ENCODE peak calls at places on chromosomes 11 and 22, in nine cellular contexts. One of them, this sample, is unnamed. For H3K4me1, the result is how much of the 10 kb centered on the place peaks cover.

GRCh38 chr11:45042560-45042959 is 91.9 kb upstream of the TP53I11 start:
- DNase-seq in transverse colon: no peak
- DNase-seq in sigmoid colon: no peak
- DNase-seq in K562: no peak
- DNase-seq in stomach: no peak
- DNase-seq in ovary: no peak
- DNase-seq in A549: peak
- DNase-seq in HepG2: no peak
- DNase-seq in suprapubic skin: no peak
- DNase-seq in this sample: peak

GRCh38 chr11:75107187-75107586 is 10.5 kb upstream of the OR2AT4 start:
- DNase-seq in transverse colon: no peak
- DNase-seq in sigmoid colon: no peak
- DNase-seq in K562: no peak
- DNase-seq in stomach: no peak
- DNase-seq in ovary: no peak
- DNase-seq in A549: no peak
- DNase-seq in HepG2: no peak
- DNase-seq in suprapubic skin: no peak
- DNase-seq in this sample: no peak

GRCh38 chr11:57434640-57435546 is 8.0 kb upstream of the SLC43A3 start:
- DNase-seq in transverse colon: no peak
- DNase-seq in sigmoid colon: no peak
- DNase-seq in K562: no peak
- DNase-seq in stomach: no peak
- DNase-seq in ovary: no peak
- DNase-seq in A549: peak
- DNase-seq in HepG2: peak
- DNase-seq in suprapubic skin: no peak
- DNase-seq in this sample: no peak

GRCh38 chr11:15783619-15784018 is 572.7 kb downstream of the SOX6 start:
- DNase-seq in transverse colon: no peak
- DNase-seq in sigmoid colon: no peak
- DNase-seq in K562: no peak
- DNase-seq in stomach: no peak
- DNase-seq in ovary: no peak
- DNase-seq in A549: no peak
- DNase-seq in HepG2: no peak
- DNase-seq in suprapubic skin: no peak
- DNase-seq in this sample: no peak

GRCh38 chr11:13271060-13271693 is 6.4 kb upstream of the BMAL1 start:
- DNase-seq in transverse colon: peak
- DNase-seq in sigmoid colon: no peak
- DNase-seq in K562: no peak
- DNase-seq in stomach: no peak
- DNase-seq in ovary: no peak
- DNase-seq in A549: no peak
- DNase-seq in HepG2: no peak
- DNase-seq in suprapubic skin: no peak
- DNase-seq in this sample: no peak

GRCh38 chr11:84549221-84549620 is 1077.9 kb downstream of the DLG2 start:
- DNase-seq in transverse colon: no peak
- DNase-seq in sigmoid colon: no peak
- DNase-seq in K562: no peak
- DNase-seq in stomach: no peak
- DNase-seq in ovary: no peak
- DNase-seq in A549: no peak
- DNase-seq in HepG2: no peak
- DNase-seq in suprapubic skin: no peak
- DNase-seq in this sample: no peak

GRCh38 chr11:124920870-124921609 is 2.0 kb downstream of the HEPN1 start:
- DNase-seq in transverse colon: peak
- DNase-seq in sigmoid colon: peak
- DNase-seq in K562: no peak
- DNase-seq in stomach: peak
- DNase-seq in ovary: peak
- DNase-seq in A549: peak
- DNase-seq in HepG2: no peak
- DNase-seq in suprapubic skin: peak
- DNase-seq in this sample: peak

GRCh38 chr11:7668464-7668863 is 4.8 kb downstream of the CYB5R2 start:
- DNase-seq in transverse colon: no peak
- DNase-seq in sigmoid colon: no peak
- DNase-seq in K562: no peak
- DNase-seq in stomach: no peak
- DNase-seq in ovary: no peak
- DNase-seq in A549: no peak
- DNase-seq in HepG2: no peak
- DNase-seq in suprapubic skin: no peak
- DNase-seq in this sample: no peak

GRCh38 chr22:42881982-42882656 is 25.0 kb upstream of the ARFGAP3 start:
- DNase-seq in transverse colon: peak
- DNase-seq in sigmoid colon: no peak
- DNase-seq in K562: no peak
- DNase-seq in stomach: peak
- DNase-seq in ovary: no peak
- DNase-seq in A549: no peak
- DNase-seq in HepG2: no peak
- DNase-seq in suprapubic skin: no peak
- DNase-seq in this sample: no peak

GRCh38 chr22:17359501-17359900 is 9.8 kb upstream of the CECR2 start:
- DNase-seq in transverse colon: no peak
- DNase-seq in sigmoid colon: no peak
- DNase-seq in K562: peak
- DNase-seq in stomach: no peak
- DNase-seq in ovary: no peak
- DNase-seq in A549: no peak
- DNase-seq in HepG2: no peak
- DNase-seq in suprapubic skin: no peak
- DNase-seq in this sample: no peak

GRCh38 chr11:108913204-108913603 is 248.3 kb downstream of the DDX10 start:
- DNase-seq in transverse colon: no peak
- DNase-seq in sigmoid colon: no peak
- DNase-seq in K562: no peak
- DNase-seq in stomach: no peak
- DNase-seq in ovary: no peak
- DNase-seq in A549: no peak
- DNase-seq in HepG2: no peak
- DNase-seq in suprapubic skin: no peak
- DNase-seq in this sample: no peak

GRCh38 chr22:35450824-35451541 is 51.0 kb downstream of the MCM5 start:
- DNase-seq in transverse colon: no peak
- DNase-seq in sigmoid colon: no peak
- DNase-seq in K562: no peak
- DNase-seq in stomach: no peak
- DNase-seq in ovary: no peak
- DNase-seq in A549: no peak
- DNase-seq in HepG2: no peak
- DNase-seq in suprapubic skin: no peak
- DNase-seq in this sample: no peak
- H3K4me3 ChIP-seq in transverse colon: no peak
- H3K4me3 ChIP-seq in sigmoid colon: no peak
- H3K4me3 ChIP-seq in K562: no peak
- H3K4me3 ChIP-seq in stomach: no peak
- H3K4me3 ChIP-seq in ovary: no peak
- H3K4me3 ChIP-seq in A549: no peak
- H3K4me3 ChIP-seq in HepG2: no peak
- H3K4me3 ChIP-seq in suprapubic skin: no peak
- H3K4me3 ChIP-seq in this sample: no peak

GRCh38 chr11:35897019-35897418 is 46.8 kb upstream of the LDLRAD3 start:
- DNase-seq in transverse colon: no peak
- DNase-seq in sigmoid colon: no peak
- DNase-seq in K562: no peak
- DNase-seq in stomach: no peak
- DNase-seq in ovary: no peak
- DNase-seq in A549: no peak
- DNase-seq in HepG2: no peak
- DNase-seq in suprapubic skin: no peak
- DNase-seq in this sample: no peak
- TF ChIP-seq EP300 in transverse colon: no peak
- TF ChIP-seq EP300 in sigmoid colon: no peak
- TF ChIP-seq EP300 in K562: no peak
- TF ChIP-seq EP300 in stomach: no peak
- TF ChIP-seq EP300 in ovary: no peak
- TF ChIP-seq EP300 in A549: no peak
- TF ChIP-seq EP300 in HepG2: no peak
- TF ChIP-seq EP300 in suprapubic skin: no peak
- TF ChIP-seq EP300 in this sample: no peak

GRCh38 chr11:116909245-116909644 is 71.8 kb upstream of the APOA1 start:
- DNase-seq in transverse colon: no peak
- DNase-seq in sigmoid colon: no peak
- DNase-seq in K562: no peak
- DNase-seq in stomach: no peak
- DNase-seq in ovary: no peak
- DNase-seq in A549: no peak
- DNase-seq in HepG2: no peak
- DNase-seq in suprapubic skin: no peak
- DNase-seq in this sample: no peak
- H3K4me1 ChIP-seq in transverse colon: under half
- H3K4me1 ChIP-seq in sigmoid colon: half or more
- H3K4me1 ChIP-seq in K562: under half
- H3K4me1 ChIP-seq in stomach: under half
- H3K4me1 ChIP-seq in ovary: under half
- H3K4me1 ChIP-seq in A549: under half
- H3K4me1 ChIP-seq in HepG2: under half
- H3K4me1 ChIP-seq in suprapubic skin: under half
- H3K4me1 ChIP-seq in this sample: under half

DNA sequence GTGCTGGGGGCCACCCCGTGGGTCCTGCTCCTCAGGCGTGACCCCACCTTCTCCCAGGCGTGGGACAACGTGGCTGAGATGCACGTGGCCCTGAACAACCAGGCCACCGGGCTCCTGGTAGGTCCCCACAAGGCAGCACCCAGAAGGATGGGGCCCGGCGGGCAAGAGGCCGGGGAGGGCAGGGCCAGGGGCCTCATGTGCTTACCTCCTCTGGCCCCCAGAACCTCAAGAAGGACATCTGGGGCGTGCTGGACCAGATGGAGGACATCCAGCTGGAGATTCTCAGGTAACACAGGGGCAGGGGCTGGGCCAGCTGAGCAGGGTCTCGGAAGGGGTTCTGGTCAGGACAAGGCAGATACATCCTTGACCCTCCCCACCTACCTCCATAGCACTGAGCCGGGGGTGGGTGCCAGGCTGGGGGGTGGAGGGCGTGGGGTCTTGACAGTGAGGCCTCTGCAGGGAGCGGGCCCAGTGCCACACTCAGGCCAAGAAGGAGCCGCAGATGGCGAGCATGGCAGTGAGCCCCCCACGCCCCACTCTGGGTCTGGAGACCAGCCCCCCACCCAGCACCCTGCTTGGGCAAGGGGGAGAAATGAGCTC is 186.3 kb downstream of the IGLL1 start:
- DNase-seq in transverse colon: no peak
- DNase-seq in sigmoid colon: peak
- DNase-seq in K562: no peak
- DNase-seq in stomach: no peak
- DNase-seq in ovary: no peak
- DNase-seq in A549: no peak
- DNase-seq in HepG2: no peak
- DNase-seq in suprapubic skin: peak
- DNase-seq in this sample: peak
- H3K4me3 ChIP-seq in transverse colon: no peak
- H3K4me3 ChIP-seq in sigmoid colon: no peak
- H3K4me3 ChIP-seq in K562: no peak
- H3K4me3 ChIP-seq in stomach: no peak
- H3K4me3 ChIP-seq in ovary: no peak
- H3K4me3 ChIP-seq in A549: no peak
- H3K4me3 ChIP-seq in HepG2: no peak
- H3K4me3 ChIP-seq in suprapubic skin: no peak
- H3K4me3 ChIP-seq in this sample: no peak

DNA sequence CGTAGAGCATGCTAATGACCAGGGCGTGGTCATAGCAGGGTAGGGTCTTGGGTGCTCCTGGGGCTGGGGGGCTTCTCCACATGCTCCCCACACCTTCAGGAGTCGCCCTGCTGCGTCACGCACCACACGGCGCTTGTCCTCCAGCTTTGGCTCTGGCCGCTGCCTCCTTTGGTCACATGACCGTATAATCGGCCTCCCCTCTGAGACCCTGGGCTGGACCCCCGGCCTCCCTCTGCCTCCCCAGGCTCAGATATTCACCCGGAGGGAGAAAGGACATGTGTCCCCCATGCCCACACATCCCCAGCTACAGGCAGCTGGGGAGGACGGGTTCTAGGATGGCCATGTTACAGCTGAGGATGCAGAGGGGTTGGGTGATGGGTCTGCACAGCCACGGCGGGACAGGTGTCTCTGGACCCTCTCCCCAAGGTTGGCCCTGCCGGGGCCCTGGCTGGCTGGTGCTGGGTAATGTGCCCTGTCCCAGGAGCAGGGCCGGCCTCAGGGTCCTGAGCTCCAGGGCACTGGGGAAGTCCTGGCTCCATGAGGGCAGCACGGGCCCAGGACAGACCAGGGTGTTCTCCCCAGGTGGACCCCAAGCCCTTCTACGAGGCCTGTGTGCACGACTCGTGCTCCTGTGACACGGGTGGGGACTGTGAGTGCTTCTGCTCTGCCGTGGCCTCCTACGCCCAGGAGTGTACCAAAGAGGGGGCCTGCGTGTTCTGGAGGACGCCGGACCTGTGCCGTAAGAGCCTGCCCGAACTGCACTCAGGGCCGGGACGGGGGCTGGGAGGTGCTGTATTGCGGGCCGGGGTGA is 14.5 kb downstream of the MUC2 start:
- DNase-seq in transverse colon: no peak
- DNase-seq in sigmoid colon: peak
- DNase-seq in K562: no peak
- DNase-seq in stomach: no peak
- DNase-seq in ovary: no peak
- DNase-seq in A549: no peak
- DNase-seq in HepG2: no peak
- DNase-seq in suprapubic skin: no peak
- DNase-seq in this sample: peak
- TF ChIP-seq EP300 in transverse colon: no peak
- TF ChIP-seq EP300 in sigmoid colon: no peak
- TF ChIP-seq EP300 in K562: no peak
- TF ChIP-seq EP300 in stomach: no peak
- TF ChIP-seq EP300 in ovary: no peak
- TF ChIP-seq EP300 in A549: no peak
- TF ChIP-seq EP300 in HepG2: no peak
- TF ChIP-seq EP300 in suprapubic skin: no peak
- TF ChIP-seq EP300 in this sample: no peak

GRCh38 chr11:118774032-118774431 is 16.9 kb downstream of the DDX6 start:
- DNase-seq in transverse colon: no peak
- DNase-seq in sigmoid colon: no peak
- DNase-seq in K562: no peak
- DNase-seq in stomach: no peak
- DNase-seq in ovary: no peak
- DNase-seq in A549: no peak
- DNase-seq in HepG2: no peak
- DNase-seq in suprapubic skin: no peak
- DNase-seq in this sample: no peak

GRCh38 chr11:118783724-118784495 is 7.1 kb downstream of the DDX6 start:
- DNase-seq in transverse colon: no peak
- DNase-seq in sigmoid colon: no peak
- DNase-seq in K562: no peak
- DNase-seq in stomach: no peak
- DNase-seq in ovary: no peak
- DNase-seq in A549: no peak
- DNase-seq in HepG2: no peak
- DNase-seq in suprapubic skin: no peak
- DNase-seq in this sample: no peak

GRCh38 chr11:118778898-118779297 is 12.1 kb downstream of the DDX6 start:
- DNase-seq in transverse colon: no peak
- DNase-seq in sigmoid colon: no peak
- DNase-seq in K562: no peak
- DNase-seq in stomach: no peak
- DNase-seq in ovary: no peak
- DNase-seq in A549: no peak
- DNase-seq in HepG2: no peak
- DNase-seq in suprapubic skin: no peak
- DNase-seq in this sample: no peak
- H3K4me1 ChIP-seq in transverse colon: under half
- H3K4me1 ChIP-seq in sigmoid colon: half or more
- H3K4me1 ChIP-seq in K562: under half
- H3K4me1 ChIP-seq in stomach: under half
- H3K4me1 ChIP-seq in ovary: under half
- H3K4me1 ChIP-seq in A549: under half
- H3K4me1 ChIP-seq in HepG2: under half
- H3K4me1 ChIP-seq in suprapubic skin: under half
- H3K4me1 ChIP-seq in this sample: under half

This sample was measured in upper lobe of left lung.